ENCODE peak calls at places on chromosomes 12 and 14, in ten cellular contexts. T is A673; X is CD8-positive, alpha-beta T cell; R is progenitor cell of endocrine pancreas; K is CD4-positive, alpha-beta T cell; D is tibial nerve; Z is fibroblast of the aortic adventitia; H is thoracic aorta; L is gastrocnemius medialis; V is neural crest cell. E is an unnamed sample.

GRCh38 chr12:123271182-123271491 is 519 bp downstream of the CDK2AP1 start:
- DNase-seq in D (no peak), X (peak), L (peak), Z (peak), R (peak), T (peak), H (no peak), V (peak), K (peak), E (peak)

GRCh38 chr14:80751285-80751684 is 190.3 kb downstream of the CEP128 start:
- DNase-seq in T (no peak), R (no peak), H (no peak), L (no peak), K (no peak), X (no peak), V (no peak), D (no peak), Z (no peak), E (no peak)

GRCh38 chr12:94938583-94938982 is 64.9 kb downstream of the NDUFA12 start:
- DNase-seq in H (no peak), R (no peak), V (no peak), T (no peak), L (no peak), X (no peak), K (no peak), D (no peak), Z (no peak), E (no peak)

GRCh38 chr12:109027767-109028166 is 6.9 kb upstream of the SVOP start:
- DNase-seq in X (no peak), V (no peak), Z (peak), K (no peak), H (no peak), T (no peak), R (no peak), D (no peak), L (no peak), E (no peak)

GRCh38 chr12:53093777-53094393 is 3.6 kb upstream of the IGFBP6 start:
- DNase-seq in H (no peak), V (no peak), Z (no peak), K (no peak), X (no peak), R (no peak), L (no peak), D (no peak), T (no peak), E (no peak)

GRCh38 chr12:7667025-7667575 is 1.4 kb upstream of the APOBEC1 start:
- DNase-seq in R (no peak), Z (no peak), K (no peak), L (no peak), D (no peak), T (peak), X (no peak), H (no peak), V (no peak), E (peak)

GRCh38 chr12:42530284-42530683 is 59.3 kb downstream of the PRICKLE1 start:
- DNase-seq in Z (no peak), V (no peak), D (no peak), K (no peak), L (no peak), T (no peak), R (no peak), X (no peak), H (no peak), E (no peak)

GRCh38 chr14:32370720-32371119 is 41.6 kb downstream of the AKAP6 start:
- DNase-seq in R (no peak), X (no peak), T (no peak), L (no peak), K (no peak), V (no peak), D (no peak), H (no peak), Z (peak), E (no peak)

GRCh38 chr12:82862069-82862841 is 175.5 kb downstream of the TMTC2 start:
- DNase-seq in T (peak), X (no peak), K (no peak), V (no peak), Z (peak), L (no peak), R (no peak), H (no peak), D (no peak), E (no peak)

GRCh38 chr12:51752490-51752889 is 96.0 kb downstream of the FIGNL2 start:
- DNase-seq in K (no peak), R (no peak), V (no peak), Z (peak), X (no peak), T (peak), H (peak), D (peak), L (no peak), E (no peak)

GRCh38 chr12:64187370-64187769 is 34.7 kb downstream of the KICS2 start:
- DNase-seq in K (no peak), H (no peak), L (no peak), D (no peak), V (no peak), Z (peak), R (no peak), T (peak), X (no peak), E (no peak)

GRCh38 chr12:38745601-38746000 is 159.8 kb downstream of the CPNE8 start:
- DNase-seq in X (no peak), T (no peak), R (no peak), K (no peak), L (no peak), Z (no peak), V (no peak), H (no peak), D (no peak), E (peak)

GRCh38 chr12:53989227-53990113 is 4.5 kb downstream of the HOXC10 start:
- DNase-seq in L (no peak), V (no peak), Z (peak), H (no peak), X (no peak), K (no peak), D (no peak), T (peak), R (no peak), E (peak)

GRCh38 chr14:103699901-103700752 is 15.1 kb downstream of the XRCC3 start:
- DNase-seq in Z (no peak), T (no peak), H (no peak), D (no peak), K (no peak), R (no peak), V (no peak), X (no peak), L (peak), E (no peak)

GRCh38 chr12:19639781-19640180 is 200.5 kb downstream of the AEBP2 start:
- DNase-seq in T (no peak), L (no peak), X (no peak), D (no peak), R (no peak), V (no peak), H (no peak), Z (no peak), K (no peak), E (no peak)

GRCh38 chr12:111754671-111755070 is 12.1 kb upstream of the ALDH2 start:
- DNase-seq in R (no peak), D (no peak), K (no peak), L (no peak), X (no peak), T (no peak), Z (no peak), H (no peak), V (no peak), E (no peak)

GRCh38 chr12:2960996-2961616 is 1.9 kb downstream of the TEAD4 start:
- DNase-seq in V (no peak), H (no peak), T (no peak), R (no peak), D (no peak), K (no peak), Z (peak), X (no peak), L (no peak), E (peak)

GRCh38 chr12:11755311-11755930 is 105.9 kb downstream of the ETV6 start:
- DNase-seq in H (no peak), D (no peak), Z (peak), T (peak), V (no peak), X (no peak), L (no peak), R (no peak), K (no peak), E (no peak)

GRCh38 chr14:28931999-28932398 is 165.4 kb downstream of the FOXG1 start:
- DNase-seq in H (no peak), R (no peak), V (no peak), L (no peak), T (no peak), Z (no peak), X (no peak), K (no peak), D (no peak), E (no peak)

GRCh38 chr14:92582706-92583452 is 69.3 kb downstream of the RIN3 start:
- DNase-seq in L (no peak), K (no peak), D (no peak), X (no peak), Z (no peak), V (no peak), H (no peak), T (no peak), R (no peak), E (no peak)

GRCh38 chr12:52630104-52630500 is 11.7 kb upstream of the KRT73 start:
- DNase-seq in D (no peak), L (no peak), Z (no peak), K (no peak), V (no peak), X (no peak), R (no peak), T (no peak), H (no peak), E (no peak)

GRCh38 chr12:52403561-52403960 is 2.6 kb downstream of the KRT82 start:
- DNase-seq in H (no peak), T (no peak), R (no peak), K (no peak), D (no peak), L (no peak), X (no peak), V (no peak), Z (no peak), E (no peak)

GRCh38 chr14:93056166-93056839 is 59.4 kb downstream of the ITPK1 start:
- DNase-seq in L (no peak), Z (no peak), V (no peak), K (no peak), X (peak), T (no peak), R (no peak), H (no peak), D (no peak), E (peak)

GRCh38 chr14:30779210-30779609 is 95.1 kb upstream of the COCH start:
- DNase-seq in L (no peak), Z (peak), V (no peak), T (no peak), R (no peak), H (no peak), X (no peak), D (no peak), K (no peak), E (no peak)

DNA sequence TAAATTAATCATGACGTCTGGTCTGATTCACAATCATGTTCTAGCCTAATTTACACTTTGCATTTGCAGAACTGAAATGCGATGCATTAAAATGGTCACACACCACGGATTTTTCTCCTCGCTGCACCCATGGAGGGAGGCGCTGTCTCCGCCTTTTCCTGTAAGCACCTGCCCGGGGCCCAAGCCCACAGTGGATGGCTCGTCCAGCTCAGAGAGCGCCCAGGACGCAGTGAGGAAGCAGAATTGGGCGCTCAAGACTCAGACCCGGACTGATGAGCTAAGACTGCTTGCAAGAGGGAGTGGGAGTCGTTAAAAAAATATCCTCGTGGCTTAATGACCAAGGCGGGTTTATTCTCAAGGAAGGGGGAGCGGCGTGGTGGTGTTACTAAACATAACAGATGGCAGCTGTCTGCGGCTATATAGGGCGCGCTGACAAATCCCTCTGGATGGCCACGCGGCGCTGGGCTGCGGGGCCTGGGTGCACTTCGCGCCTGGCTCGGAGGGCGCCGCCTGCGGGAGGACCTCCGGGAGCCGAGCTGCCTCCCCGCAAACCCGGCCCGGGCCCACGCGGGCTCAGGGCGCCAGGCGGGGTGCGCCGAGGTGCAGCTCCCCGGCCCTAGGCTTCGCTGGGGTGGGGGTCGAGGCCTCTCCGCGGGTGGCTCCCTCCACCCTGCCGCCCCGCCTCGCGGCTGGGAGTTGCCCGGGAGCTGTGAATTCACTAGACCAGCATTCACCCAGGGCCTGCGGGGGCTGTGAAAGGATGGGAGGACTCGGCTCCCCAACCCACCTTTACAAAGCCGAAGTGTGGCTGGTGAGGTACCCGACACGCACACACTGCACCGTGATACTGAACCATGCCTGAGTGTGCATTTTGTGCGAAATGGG is 78.7 kb downstream of the PPM1A start:
- DNase-seq in L (peak), V (no peak), Z (no peak), R (peak), D (no peak), T (peak), X (peak), H (no peak), K (peak), E (peak)
- TF ChIP-seq CTCF in L (no peak), V (no peak), Z (no peak), R (peak), D (no peak), T (no peak), X (no peak), H (no peak), K (no peak), E (no peak)

DNA sequence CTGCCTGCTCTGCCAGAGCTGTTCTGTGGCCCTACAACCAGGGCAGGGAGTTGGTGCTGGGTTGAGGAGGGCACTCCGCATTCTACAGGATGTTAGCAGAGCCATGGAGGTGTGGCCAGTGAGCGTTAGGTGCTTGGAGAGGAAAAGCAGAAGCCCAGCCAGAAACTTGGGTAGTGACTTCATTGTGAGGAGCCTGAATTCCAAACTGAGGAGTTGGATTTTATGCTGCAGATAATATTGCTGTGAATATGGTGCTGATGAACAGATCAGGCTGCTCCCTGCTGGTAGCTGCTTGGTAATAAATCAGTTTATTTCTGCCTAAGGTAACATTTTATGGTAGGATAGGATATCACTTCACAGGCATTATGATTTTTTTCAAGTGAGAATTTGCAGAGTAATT is 7.1 kb upstream of the CCDC175 start:
- DNase-seq in D (no peak), X (no peak), H (no peak), L (no peak), R (no peak), K (no peak), T (peak), Z (peak), V (no peak), E (peak)
- TF ChIP-seq CTCF in D (no peak), X (no peak), H (no peak), L (no peak), R (no peak), K (no peak), T (peak), Z (peak), V (no peak), E (no peak)

GRCh38 chr12:76346798-76347420 is 1.3 kb downstream of the BBS10 start:
- DNase-seq in H (no peak), L (peak), K (no peak), D (no peak), X (no peak), T (peak), Z (peak), R (no peak), V (no peak), E (no peak)
- TF ChIP-seq CTCF in H (no peak), L (peak), K (no peak), D (peak), X (no peak), T (peak), Z (peak), R (no peak), V (peak), E (peak)

DNA sequence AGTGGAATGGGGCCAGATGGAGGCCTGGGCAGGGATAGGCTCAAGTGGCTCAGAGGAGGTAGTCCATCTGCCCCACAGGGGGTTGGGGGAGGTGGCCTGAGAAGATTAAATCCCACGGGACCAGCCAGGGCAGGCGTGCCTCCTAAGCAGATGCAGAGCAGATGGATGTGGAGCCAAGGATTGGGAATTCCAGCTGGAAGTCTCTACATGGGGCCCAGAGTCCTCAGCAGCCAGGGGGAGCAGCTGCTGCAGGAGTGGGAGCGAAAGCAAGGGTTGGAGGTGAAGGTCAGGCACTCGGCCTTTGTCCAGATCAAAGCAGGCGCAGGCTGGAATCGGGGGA is 42.4 kb upstream of the VRK1 start:
- DNase-seq in T (peak), L (no peak), D (no peak), K (no peak), H (no peak), Z (no peak), R (no peak), X (no peak), V (no peak), E (peak)
- TF ChIP-seq CTCF in T (no peak), L (no peak), D (no peak), K (no peak), H (no peak), Z (no peak), R (no peak), X (no peak), V (no peak), E (peak)

GRCh38 chr12:122138616-122139015 is 35.4 kb downstream of the IL31 start:
- DNase-seq in X (no peak), L (no peak), V (no peak), H (no peak), D (no peak), K (no peak), Z (no peak), T (no peak), R (no peak), E (no peak)

GRCh38 chr12:122135437-122136031 is 38.5 kb downstream of the IL31 start:
- DNase-seq in D (no peak), L (no peak), V (no peak), X (no peak), Z (no peak), K (no peak), T (no peak), H (no peak), R (no peak), E (no peak)

GRCh38 chr12:122137681-122138080 is 36.3 kb downstream of the IL31 start:
- DNase-seq in Z (no peak), R (no peak), H (no peak), T (no peak), K (no peak), D (no peak), X (no peak), L (no peak), V (no peak), E (peak)

GRCh38 chr12:122138181-122138580 is 35.8 kb downstream of the IL31 start:
- DNase-seq in H (no peak), X (no peak), K (no peak), T (no peak), Z (no peak), L (no peak), R (no peak), D (no peak), V (no peak), E (no peak)

GRCh38 chr12:122137229-122137628 is 36.8 kb downstream of the IL31 start:
- DNase-seq in D (no peak), X (no peak), Z (no peak), V (no peak), L (no peak), H (no peak), T (no peak), R (no peak), K (no peak), E (peak)
- TF ChIP-seq CTCF in D (no peak), X (no peak), Z (peak), V (peak), L (no peak), H (no peak), T (peak), R (peak), K (no peak), E (peak)

DNA sequence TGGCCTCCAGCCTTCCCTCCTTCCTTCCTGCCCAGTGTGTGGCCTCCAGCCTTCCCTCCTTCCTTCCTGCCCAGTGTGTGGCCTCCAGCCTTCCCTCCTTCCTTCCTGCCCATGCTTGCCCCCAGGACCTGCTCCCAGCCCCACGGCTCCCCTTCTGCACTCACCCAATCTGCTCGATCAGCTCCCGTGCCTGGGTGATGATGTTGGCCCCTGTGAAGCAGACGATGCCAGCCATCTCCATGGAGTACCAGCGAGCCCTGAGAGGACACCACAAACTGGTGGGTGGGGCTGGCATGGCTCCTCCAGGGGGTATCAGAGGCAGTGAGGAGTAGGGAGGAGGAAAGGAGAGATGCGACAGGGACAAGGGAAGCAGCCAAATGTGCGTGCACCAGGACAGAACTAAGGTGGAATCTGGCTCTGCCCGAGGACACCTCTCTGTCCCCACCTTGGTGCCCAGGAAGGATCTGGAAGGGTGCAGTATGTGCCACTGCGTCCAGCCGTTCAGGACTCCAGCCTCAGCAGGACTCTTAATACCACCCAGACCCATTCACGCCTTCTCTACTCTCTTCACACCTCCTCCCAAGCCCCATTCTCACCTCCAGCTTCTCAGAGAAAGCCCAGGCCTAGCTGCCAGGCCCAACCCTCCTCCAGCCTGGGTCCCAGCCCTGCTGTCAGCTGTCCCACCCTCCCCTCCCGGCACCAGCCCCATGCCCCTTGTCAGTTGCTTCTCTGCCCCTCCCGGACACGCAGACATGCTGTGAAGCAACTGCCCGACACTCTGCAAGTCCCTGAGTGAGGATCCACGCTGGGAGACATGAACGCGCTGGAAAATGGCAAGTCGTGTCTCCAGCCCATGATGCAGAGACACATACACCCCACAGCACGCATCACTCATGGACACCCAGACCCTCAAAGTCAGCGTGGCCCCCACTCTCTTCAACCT is 22.7 kb downstream of the POLE start:
- DNase-seq in T (no peak), Z (no peak), R (no peak), D (no peak), L (no peak), K (no peak), H (no peak), X (no peak), V (no peak), E (no peak)
- TF ChIP-seq CTCF in T (no peak), Z (no peak), R (no peak), D (no peak), L (no peak), K (no peak), H (no peak), X (no peak), V (no peak), E (no peak)

GRCh38 chr14:35949933-35950332 is 123.8 kb downstream of the BRMS1L start:
- DNase-seq in Z (no peak), L (no peak), K (no peak), V (no peak), X (no peak), H (no peak), R (no peak), T (peak), D (no peak), E (peak)

GRCh38 chr14:35940291-35940690 is 114.2 kb downstream of the BRMS1L start:
- DNase-seq in L (no peak), D (no peak), R (no peak), K (no peak), T (no peak), H (no peak), X (no peak), Z (no peak), V (no peak), E (no peak)

DNA sequence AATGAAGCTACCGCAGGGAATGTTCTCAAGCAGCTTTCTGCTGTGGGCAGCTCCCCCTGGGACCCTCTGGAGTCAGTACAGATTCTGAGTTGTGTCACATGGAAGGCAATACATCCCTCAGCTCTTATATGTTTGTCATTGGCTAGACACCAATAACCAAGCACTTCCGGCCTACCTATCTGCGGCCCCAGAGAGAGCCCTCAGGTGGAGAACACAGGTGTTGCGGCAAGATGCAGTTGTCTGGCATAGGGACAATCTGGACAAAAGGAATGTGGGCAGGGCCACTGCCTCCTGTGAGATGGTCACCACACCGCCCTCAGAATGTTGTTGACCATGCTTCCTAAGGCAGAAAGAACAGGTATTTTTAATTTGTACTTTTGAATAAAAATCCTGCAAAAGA is 118.7 kb downstream of the BRMS1L start:
- DNase-seq in K (no peak), V (no peak), H (no peak), D (no peak), Z (no peak), R (no peak), T (peak), X (no peak), L (no peak), E (peak)
- TF ChIP-seq CTCF in K (no peak), V (peak), H (no peak), D (no peak), Z (no peak), R (peak), T (peak), X (no peak), L (no peak), E (peak)

E was measured in GM23338.